ENCODE peak calls at places on chromosomes 2 and 18, in six cellular contexts. I is neural progenitor cell, K is GM12865, G is fibroblast of lung, U is heart left ventricle, A is hepatocyte. D is an unnamed sample.

GRCh38 chr2:120395686-120396518 is 50.0 kb downstream of the INHBB start:
- DNase-seq in I (peak), K (no peak), G (no peak), U (no peak), A (peak), D (no peak)

GRCh38 chr2:2016912-2017311 is 272.6 kb upstream of the PXDN start:
- DNase-seq in I (no peak), K (no peak), G (no peak), U (no peak), A (no peak), D (no peak)

GRCh38 chr2:129735576-129735975 is 243.9 kb upstream of the RAB6C start:
- DNase-seq in I (no peak), K (no peak), G (no peak), U (no peak), A (no peak), D (no peak)

GRCh38 chr18:75377975-75378673 is 49.4 kb downstream of the SMIM21 start:
- DNase-seq in I (no peak), K (no peak), G (no peak), U (no peak), A (no peak), D (no peak)

GRCh38 chr2:51053213-51053612 is 21.3 kb upstream of the NRXN1 start:
- DNase-seq in I (no peak), K (no peak), G (no peak), U (no peak), A (no peak), D (no peak)

GRCh38 chr2:182767578-182767977 is 51.5 kb downstream of the DNAJC10 start:
- DNase-seq in I (peak), K (peak), G (peak), U (no peak), A (peak), D (peak)

GRCh38 chr2:165681841-165682240 is 112.2 kb downstream of the GALNT3 start:
- DNase-seq in I (no peak), K (no peak), G (no peak), U (no peak), A (no peak), D (no peak)

GRCh38 chr2:52341732-52342131 is 1309.8 kb upstream of the NRXN1 start:
- DNase-seq in I (no peak), K (no peak), G (no peak), U (no peak), A (peak), D (no peak)

GRCh38 chr18:35397976-35398375 is 20.8 kb upstream of the ZNF396 start:
- DNase-seq in I (no peak), K (no peak), G (no peak), U (no peak), A (no peak), D (no peak)

GRCh38 chr2:64453710-64454315 is at the start of gene LGALSL:
- DNase-seq in I (peak), K (peak), G (peak), U (peak), A (peak), D (no peak)

GRCh38 chr18:69935319-69936190 is 12.1 kb downstream of the CD226 start:
- DNase-seq in I (peak), K (peak), G (no peak), U (no peak), A (peak), D (no peak)

GRCh38 chr2:224151161-224151560 is 112.1 kb upstream of the SERPINE2 start:
- DNase-seq in I (no peak), K (no peak), G (peak), U (no peak), A (no peak), D (no peak)

GRCh38 chr2:218671077-218671653 is 637 bp downstream of the RNF25 start:
- DNase-seq in I (peak), K (no peak), G (peak), U (no peak), A (peak), D (no peak)

GRCh38 chr18:8341481-8342230 is 267.6 kb upstream of the RAB12 start:
- DNase-seq in I (no peak), K (no peak), G (peak), U (no peak), A (peak), D (no peak)

GRCh38 chr2:19358242-19359020 is at the start of gene OSR1:
- DNase-seq in I (peak), K (no peak), G (peak), U (peak), A (peak), D (no peak)
- H3K4me3 ChIP-seq in I (peak), K (no peak), G (peak), U (peak), A (peak), D (peak)

GRCh38 chr2:235641333-235641732 is 147.5 kb downstream of the AGAP1 start:
- DNase-seq in I (no peak), K (no peak), G (peak), U (no peak), A (no peak), D (no peak)

GRCh38 chr2:235644191-235644590 is 150.3 kb downstream of the AGAP1 start:
- DNase-seq in I (no peak), K (no peak), G (no peak), U (no peak), A (no peak), D (no peak)

GRCh38 chr2:235643680-235644117 is 149.9 kb downstream of the AGAP1 start:
- DNase-seq in I (no peak), K (no peak), G (no peak), U (no peak), A (no peak), D (no peak)

GRCh38 chr2:235641956-235642355 is 148.1 kb downstream of the AGAP1 start:
- DNase-seq in I (no peak), K (no peak), G (no peak), U (no peak), A (no peak), D (no peak)

GRCh38 chr2:235642446-235643107 is 148.7 kb downstream of the AGAP1 start:
- DNase-seq in I (no peak), K (no peak), G (peak), U (no peak), A (no peak), D (no peak)
- TF ChIP-seq CTCF in I (peak), K (no peak), G (peak), U (peak), A (no peak), D (peak)

GRCh38 chr2:127619191-127619590 is 26.8 kb upstream of the GPR17 start:
- DNase-seq in I (no peak), K (no peak), G (no peak), U (no peak), A (no peak), D (no peak)

GRCh38 chr2:127621981-127622431 is 23.9 kb upstream of the GPR17 start:
- DNase-seq in I (no peak), K (no peak), G (no peak), U (no peak), A (no peak), D (no peak)

GRCh38 chr2:127620867-127621266 is 25.1 kb upstream of the GPR17 start:
- DNase-seq in I (no peak), K (no peak), G (no peak), U (no peak), A (no peak), D (no peak)

GRCh38 chr2:127618551-127618950 is 27.4 kb upstream of the GPR17 start:
- DNase-seq in I (no peak), K (no peak), G (no peak), U (no peak), A (peak), D (no peak)

GRCh38 chr2:127619901-127620705 is 25.9 kb upstream of the GPR17 start:
- DNase-seq in I (no peak), K (no peak), G (no peak), U (no peak), A (peak), D (no peak)
- H3K4me3 ChIP-seq in I (no peak), K (no peak), G (no peak), U (no peak), A (no peak), D (no peak)

GRCh38 chr2:194314042-194314441 is 1343.0 kb upstream of the SLC39A10 start:
- DNase-seq in I (no peak), K (no peak), G (no peak), U (no peak), A (no peak), D (no peak)

GRCh38 chr2:194323740-194324139 is 1333.3 kb upstream of the SLC39A10 start:
- DNase-seq in I (no peak), K (no peak), G (no peak), U (no peak), A (no peak), D (no peak)

GRCh38 chr2:194320520-194320919 is 1336.5 kb upstream of the SLC39A10 start:
- DNase-seq in I (no peak), K (no peak), G (no peak), U (no peak), A (no peak), D (no peak)

GRCh38 chr2:194319222-194319992 is 1337.6 kb upstream of the SLC39A10 start:
- DNase-seq in I (peak), K (peak), G (no peak), U (no peak), A (no peak), D (no peak)
- TF ChIP-seq CTCF in I (peak), K (peak), G (no peak), U (no peak), A (no peak), D (no peak)

GRCh38 chr18:79859314-79859713 is 61.6 kb downstream of the KCNG2 start:
- DNase-seq in I (no peak), K (no peak), G (no peak), U (no peak), A (no peak), D (no peak)
- H3K4me3 ChIP-seq in I (no peak), K (no peak), G (no peak), U (no peak), A (no peak), D (no peak)